ENCODE peak calls at places on chromosomes 11 and 22, in ten cellular contexts. T, O, J, F, H, Z, B, N, V and E are unnamed samples.

GRCh38 chr11:96878299-96879051 is 488.7 kb downstream of the JRKL start:
- DNase-seq in T (no peak), O (no peak), J (no peak), F (no peak), H (no peak), Z (no peak), B (no peak), N (no peak), V (no peak), E (no peak)

GRCh38 chr11:116986521-116987105 is 111.6 kb downstream of the SIK3 start:
- DNase-seq in T (no peak), O (no peak), J (peak), F (peak), H (peak), Z (peak), B (no peak), N (peak), V (peak), E (peak)

GRCh38 chr22:48959496-48959895 is 868.2 kb downstream of the BRD1 start:
- DNase-seq in T (no peak), O (no peak), J (no peak), F (no peak), H (no peak), Z (no peak), B (no peak), N (no peak), V (no peak), E (peak)

GRCh38 chr11:1873048-1873812 is 18.5 kb downstream of the PRR33 start:
- DNase-seq in T (no peak), O (no peak), J (peak), F (peak), H (peak), Z (no peak), B (no peak), N (peak), V (peak), E (no peak)

GRCh38 chr22:48863965-48864538 is 963.6 kb downstream of the BRD1 start:
- DNase-seq in T (no peak), O (no peak), J (no peak), F (no peak), H (no peak), Z (no peak), B (no peak), N (no peak), V (no peak), E (no peak)

GRCh38 chr11:16096336-16096735 is 260.0 kb downstream of the SOX6 start:
- DNase-seq in T (no peak), O (no peak), J (peak), F (peak), H (peak), Z (no peak), B (no peak), N (peak), V (no peak), E (no peak)

GRCh38 chr22:46417769-46418168 is 82.3 kb downstream of the TRMU start:
- DNase-seq in T (no peak), O (no peak), J (no peak), F (no peak), H (no peak), Z (no peak), B (no peak), N (no peak), V (no peak), E (no peak)

GRCh38 chr11:114820621-114821020 is 142.3 kb downstream of the NXPE2 start:
- DNase-seq in T (no peak), O (no peak), J (no peak), F (no peak), H (no peak), Z (no peak), B (peak), N (no peak), V (no peak), E (no peak)

GRCh38 chr11:7436657-7437056 is 48.6 kb upstream of the OLFML1 start:
- DNase-seq in T (no peak), O (no peak), J (no peak), F (no peak), H (no peak), Z (no peak), B (no peak), N (no peak), V (no peak), E (peak)

GRCh38 chr22:23243006-23243573 is 62.8 kb downstream of the BCR start:
- DNase-seq in T (peak), O (no peak), J (peak), F (no peak), H (no peak), Z (peak), B (peak), N (no peak), V (peak), E (no peak)

GRCh38 chr22:32469799-32470212 is 4.8 kb upstream of the FBXO7 start:
- DNase-seq in T (no peak), O (peak), J (peak), F (peak), H (peak), Z (no peak), B (peak), N (peak), V (peak), E (peak)

GRCh38 chr22:27476729-27477128 is 324.8 kb downstream of the MN1 start:
- DNase-seq in T (no peak), O (no peak), J (peak), F (peak), H (peak), Z (no peak), B (no peak), N (peak), V (peak), E (no peak)

GRCh38 chr22:38740754-38741153 is 15.0 kb downstream of the SUN2 start:
- DNase-seq in T (no peak), O (no peak), J (no peak), F (no peak), H (no peak), Z (no peak), B (no peak), N (no peak), V (no peak), E (no peak)